ENCODE peak calls at places on chromosome 2, in nine cellular contexts. F is NCI-H1694; E is nucleus accumbens; D is stomach; H is stimulated activated CD8-positive, alpha-beta memory T cell treated with anti-CD3 and anti-CD28 coated beads, Interleukin-4, amount 100 ng/mL, for 4 hours; U is WERI-Rb-1; Q is T-cell; A is Right ventricle myocardium superior; K is astrocyte. J is an unnamed sample.

GRCh38 chr2:159617080-159617479 is 732 bp upstream of the BAZ2B start:
- DNase-seq in F (no peak), D (no peak), K (no peak), E (no peak), H (no peak), A (no peak), U (no peak), Q (no peak), J (no peak)

GRCh38 chr2:175926272-175926671 is 75.8 kb downstream of the LNPK start:
- DNase-seq in H (no peak), Q (no peak), K (peak; percentile 60), E (no peak), U (no peak), F (no peak), A (no peak), D (no peak), J (no peak)

GRCh38 chr2:71190959-71191943 is 35.7 kb downstream of the PAIP2B start:
- DNase-seq in A (no peak), D (no peak), Q (no peak), F (peak; percentile 28), E (no peak), H (no peak), U (peak; percentile 18), K (no peak), J (no peak)

GRCh38 chr2:296354-296753 is 8.5 kb upstream of the ALKAL2 start:
- DNase-seq in D (no peak), Q (no peak), F (no peak), H (no peak), A (no peak), K (no peak), E (no peak), U (no peak), J (no peak)

GRCh38 chr2:141021109-141021508 is 1109.7 kb downstream of the LRP1B start:
- DNase-seq in F (no peak), D (no peak), A (no peak), E (no peak), Q (no peak), K (peak; percentile 79), H (no peak), U (no peak), J (no peak)

GRCh38 chr2:238704471-238705230 is 143.2 kb upstream of the TWIST2 start:
- DNase-seq in D (no peak), E (no peak), A (no peak), F (no peak), K (no peak), U (no peak), Q (no peak), H (no peak), J (no peak)

GRCh38 chr2:88857951-88858406 is 166.5 kb downstream of the RPIA start:
- DNase-seq in E (no peak), A (no peak), Q (no peak), U (no peak), H (no peak), K (peak; percentile 12), D (no peak), F (no peak), J (no peak)

GRCh38 chr2:231186325-231186724 is 12.1 kb upstream of the ARMC9 start:
- DNase-seq in H (no peak), D (peak; percentile 5), A (no peak), Q (no peak), K (no peak), U (no peak), E (no peak), F (no peak), J (no peak)

GRCh38 chr2:54594048-54594447 is 129.4 kb upstream of the EML6 start:
- DNase-seq in U (no peak), K (no peak), E (no peak), A (no peak), F (no peak), H (no peak), Q (no peak), D (no peak), J (no peak)

GRCh38 chr2:189698020-189698887 is 23.8 kb downstream of the ANKAR start:
- DNase-seq in U (peak; percentile 13), Q (no peak), E (no peak), K (peak; percentile 10), A (no peak), F (peak; percentile 61), D (peak; percentile 30), H (no peak), J (peak; percentile 7)

GRCh38 chr2:57842531-57842930 is 204.1 kb upstream of the VRK2 start:
- DNase-seq in F (no peak), Q (no peak), K (peak; percentile 76), E (no peak), H (no peak), A (no peak), U (no peak), D (no peak), J (no peak)

GRCh38 chr2:183614797-183615429 is 490.7 kb downstream of the NUP35 start:
- DNase-seq in K (peak; percentile 7), D (no peak), H (no peak), E (no peak), A (peak; percentile 42), U (no peak), F (no peak), Q (no peak), J (no peak)

GRCh38 chr2:122535960-122536517 is 780.6 kb downstream of the TSN start:
- DNase-seq in E (no peak), Q (no peak), D (no peak), A (no peak), U (peak; percentile 36), H (no peak), K (no peak), F (no peak), J (no peak)

GRCh38 chr2:99663641-99664040 is 173.8 kb upstream of the REV1 start:
- DNase-seq in H (no peak), Q (no peak), E (no peak), U (no peak), K (no peak), D (no peak), A (no peak), F (no peak), J (no peak)

GRCh38 chr2:239339726-239340654 is 60.8 kb downstream of the HDAC4 start:
- DNase-seq in H (no peak), Q (no peak), D (no peak), K (no peak), A (no peak), F (no peak), E (no peak), U (no peak), J (no peak)

GRCh38 chr2:180033993-180034894 is 27.1 kb upstream of the CWC22 start:
- DNase-seq in K (peak; percentile 41), E (no peak), U (peak; percentile 34), A (no peak), H (no peak), F (no peak), Q (no peak), D (no peak), J (no peak)

GRCh38 chr2:191512202-191512601 is 165.7 kb upstream of the NABP1 start:
- DNase-seq in H (no peak), Q (no peak), K (no peak), E (no peak), U (no peak), F (no peak), A (no peak), D (no peak), J (no peak)

GRCh38 chr2:147913701-147914480 is 69.1 kb downstream of the ACVR2A start:
- DNase-seq in F (peak; percentile 17), K (peak; percentile 14), A (no peak), U (no peak), E (no peak), D (no peak), H (no peak), Q (no peak), J (no peak)

GRCh38 chr2:12935726-12936125 is 219.0 kb downstream of the TRIB2 start:
- DNase-seq in K (no peak), H (no peak), A (no peak), U (no peak), E (no peak), D (no peak), F (no peak), Q (no peak), J (no peak)

GRCh38 chr2:122077771-122078170 is 322.3 kb downstream of the TSN start:
- DNase-seq in A (no peak), D (no peak), K (no peak), E (no peak), H (no peak), Q (no peak), F (no peak), U (peak; percentile 89), J (no peak)

GRCh38 chr2:60148717-60149116 is 404.7 kb downstream of the BCL11A start:
- DNase-seq in H (no peak), E (no peak), A (no peak), F (no peak), K (no peak), U (no peak), Q (no peak), D (no peak), J (no peak)

GRCh38 chr2:101571951-101572350 is 97.0 kb upstream of the RFX8 start:
- DNase-seq in K (no peak), Q (no peak), D (no peak), A (no peak), U (no peak), E (no peak), F (no peak), H (no peak), J (no peak)

GRCh38 chr2:224160917-224161316 is 121.8 kb upstream of the SERPINE2 start:
- DNase-seq in K (peak; percentile 56), H (no peak), A (peak; percentile 74), Q (no peak), D (no peak), F (no peak), E (no peak), U (no peak), J (no peak)

GRCh38 chr2:72908741-72909140 is 8.6 kb upstream of the EMX1 start:
- DNase-seq in U (no peak), Q (no peak), K (no peak), F (no peak), A (no peak), H (no peak), E (no peak), D (no peak), J (no peak)

GRCh38 chr2:240573071-240573515 is 4.8 kb downstream of the RNPEPL1 start:
- DNase-seq in U (no peak), Q (no peak), E (no peak), A (peak; percentile 44), K (no peak), H (no peak), D (no peak), F (no peak), J (no peak)

GRCh38 chr2:240595381-240596079 is 9.0 kb downstream of the CAPN10 start:
- DNase-seq in F (peak; percentile 53), K (no peak), Q (no peak), E (no peak), H (no peak), U (peak; percentile 61), D (no peak), A (peak; percentile 53), J (no peak)

GRCh38 chr2:235827585-235827992 is 333.7 kb downstream of the AGAP1 start:
- DNase-seq in K (peak; percentile 74), D (no peak), U (no peak), E (no peak), Q (no peak), A (no peak), F (no peak), H (no peak), J (no peak)

J was measured in T-helper 1 cell.